ENCODE peak calls at places on chromosomes 3 and 15, in nine cellular contexts. U, B, O, Z, W, G, T, M and Y are unnamed samples.

GRCh38 chr3:179348325-179349013 is 960 bp downstream of the MFN1 start:
- DNase-seq in T (no peak), M (no peak), W (no peak), O (no peak), B (no peak), G (no peak), U (no peak), Z (peak; percentile 68), Y (no peak)

GRCh38 chr15:82398785-82399184 is 30.8 kb upstream of the GOLGA6L9 start:
- DNase-seq in B (no peak), T (no peak), Z (no peak), W (no peak), G (no peak), O (no peak), M (no peak), U (no peak), Y (no peak)

GRCh38 chr3:144585408-144585807 is 613.8 kb downstream of the DIPK2A start:
- DNase-seq in M (no peak), Z (no peak), G (no peak), U (no peak), W (no peak), B (no peak), T (no peak), O (no peak), Y (no peak)

GRCh38 chr15:58407366-58407765 is 24.4 kb upstream of the LIPC start:
- DNase-seq in B (no peak), Z (no peak), M (no peak), T (no peak), O (no peak), G (no peak), U (no peak), W (no peak), Y (no peak)

GRCh38 chr3:103684956-103685355 is 1250.1 kb downstream of the ZPLD1 start:
- DNase-seq in B (no peak), U (no peak), O (no peak), T (no peak), W (no peak), M (no peak), Z (no peak), G (no peak), Y (no peak)

GRCh38 chr3:50563867-50564266 is 3.7 kb downstream of the C3orf18 start:
- DNase-seq in B (no peak), Z (no peak), M (no peak), U (no peak), T (no peak), O (no peak), G (no peak), W (no peak), Y (no peak)

GRCh38 chr3:34635352-34635850 is 837.0 kb downstream of the PDCD6IP start:
- DNase-seq in O (no peak), B (no peak), T (no peak), W (no peak), Z (no peak), G (no peak), U (no peak), M (no peak), Y (no peak)

GRCh38 chr3:140508545-140508944 is 169.3 kb upstream of the TRIM42 start:
- DNase-seq in U (no peak), Z (no peak), W (no peak), M (no peak), G (no peak), O (no peak), B (no peak), T (no peak), Y (no peak)

GRCh38 chr3:155032918-155033317 is 47.2 kb upstream of the MME start:
- DNase-seq in G (no peak), O (peak; percentile 1), U (no peak), M (no peak), T (no peak), Z (no peak), B (no peak), W (no peak), Y (peak; percentile 72)

GRCh38 chr3:193822492-193823220 is 229.6 kb downstream of the OPA1 start:
- DNase-seq in T (peak; percentile 6), U (no peak), M (no peak), G (no peak), B (no peak), Z (no peak), W (no peak), O (no peak), Y (no peak)

GRCh38 chr3:18987862-18988447 is 160.4 kb upstream of the KCNH8 start:
- DNase-seq in Z (no peak), W (no peak), M (no peak), G (no peak), U (no peak), O (no peak), B (no peak), T (no peak), Y (no peak)

GRCh38 chr3:43949594-43949993 is 258.9 kb downstream of the ABHD5 start:
- DNase-seq in W (no peak), T (no peak), U (no peak), O (no peak), Z (no peak), B (no peak), G (no peak), M (no peak), Y (no peak)

GRCh38 chr15:90036343-90036742 is 35.2 kb downstream of the ZNF710 start:
- DNase-seq in W (no peak), G (no peak), O (no peak), M (no peak), U (no peak), B (no peak), T (no peak), Z (no peak), Y (no peak)

GRCh38 chr3:142019794-142020320 is 129.5 kb downstream of the TFDP2 start:
- DNase-seq in B (no peak), G (peak; percentile 55), O (no peak), M (no peak), W (no peak), U (no peak), Z (no peak), T (no peak), Y (no peak)

GRCh38 chr15:101491739-101492640 is 2.5 kb upstream of the PCSK6 start:
- DNase-seq in T (no peak), O (no peak), G (no peak), Z (no peak), M (no peak), B (no peak), U (no peak), W (no peak), Y (no peak)

GRCh38 chr15:63312286-63312685 is 34.9 kb downstream of the APH1B start:
- DNase-seq in U (no peak), M (no peak), O (no peak), T (no peak), Z (no peak), W (no peak), G (no peak), B (no peak), Y (no peak)

DNA sequence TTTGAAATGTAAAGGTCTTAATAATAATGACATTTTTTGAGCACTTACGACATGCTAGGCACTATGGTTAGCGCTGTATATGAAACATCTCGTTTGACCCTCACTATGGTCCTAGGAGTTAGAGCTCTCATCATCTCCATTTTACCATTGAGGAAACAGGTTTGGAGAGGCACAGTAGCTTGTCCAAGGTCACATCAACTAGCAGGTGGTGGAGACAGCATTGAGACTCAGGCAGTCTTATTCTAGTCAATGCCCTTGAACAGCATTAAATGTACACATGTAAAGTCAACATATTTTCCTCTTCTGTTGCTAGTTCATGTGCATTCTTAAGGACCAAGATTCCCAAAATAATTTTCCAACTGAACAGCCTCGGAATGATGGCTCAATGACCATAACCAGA is 4.8 kb downstream of the ARHGEF3 start:
- DNase-seq in U (no peak), M (no peak), B (no peak), T (no peak), Z (no peak), O (no peak), W (no peak), G (no peak), Y (no peak)
- H3K27ac ChIP-seq in U (no peak overlapping the region), M (peak overlapping the region; percentile 61), B (no peak overlapping the region), T (no peak overlapping the region), Z (no peak overlapping the region), O (no peak overlapping the region), W (no peak overlapping the region), G (peak overlapping the region; percentile 5), Y (no peak overlapping the region)

GRCh38 chr3:185313693-185314246 is 49.2 kb upstream of the MAP3K13 start:
- DNase-seq in T (no peak), O (no peak), M (no peak), B (no peak), Z (no peak), U (no peak), W (no peak), G (no peak), Y (no peak)
- H3K4me3 ChIP-seq in T (no peak overlapping the region), O (no peak overlapping the region), M (no peak overlapping the region), B (no peak overlapping the region), Z (no peak overlapping the region), U (no peak overlapping the region), W (no peak overlapping the region), G (no peak overlapping the region), Y (no peak overlapping the region)

GRCh38 chr15:27767918-27768640 is 331.0 kb downstream of the OCA2 start:
- DNase-seq in G (no peak), B (no peak), T (no peak), M (no peak), Z (no peak), W (no peak), U (no peak), O (no peak), Y (no peak)

GRCh38 chr15:27764339-27764738 is 334.8 kb downstream of the OCA2 start:
- DNase-seq in U (no peak), M (no peak), G (no peak), T (no peak), W (no peak), Z (no peak), O (no peak), B (no peak), Y (no peak)

GRCh38 chr15:27763514-27763913 is 335.6 kb downstream of the OCA2 start:
- DNase-seq in O (no peak), W (no peak), T (no peak), G (no peak), B (no peak), M (no peak), Z (no peak), U (no peak), Y (no peak)

GRCh38 chr15:27757050-27757449 is 342.1 kb downstream of the OCA2 start:
- DNase-seq in W (no peak), T (no peak), O (no peak), U (no peak), B (no peak), M (no peak), Z (no peak), G (no peak), Y (no peak)

GRCh38 chr15:27762471-27762870 is 336.6 kb downstream of the OCA2 start:
- DNase-seq in M (no peak), O (no peak), G (no peak), U (no peak), B (no peak), W (no peak), Z (no peak), T (no peak), Y (no peak)
- H3K9me3 ChIP-seq in M (no peaks in the 10 kb centered on the region), O (no peaks in the 10 kb centered on the region), G (no peaks in the 10 kb centered on the region), U (peaks cover 8% of the 10 kb centered on the region), B (no peaks in the 10 kb centered on the region), W (no peaks in the 10 kb centered on the region), Z (no peaks in the 10 kb centered on the region), T (no peaks in the 10 kb centered on the region), Y (no peaks in the 10 kb centered on the region)

DNA sequence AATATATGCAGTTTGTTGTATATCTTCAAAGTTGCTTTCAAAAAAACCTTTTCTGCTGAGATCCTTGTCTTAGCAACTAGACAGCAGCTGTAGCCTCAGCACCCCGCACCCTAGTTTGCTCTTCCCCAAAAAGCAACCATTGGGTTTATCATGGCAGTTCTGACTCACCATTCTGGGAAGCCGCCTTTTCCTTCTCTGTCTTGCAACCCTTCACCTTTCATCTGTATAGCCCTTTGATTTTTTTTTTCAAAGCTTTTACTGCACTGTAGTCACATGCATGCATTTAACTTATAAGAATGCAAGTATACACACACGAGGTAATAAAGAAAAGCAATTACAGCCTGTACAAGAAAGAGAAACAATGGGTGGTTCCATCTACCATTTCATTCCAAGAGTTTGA is 65.1 kb upstream of the THBS1 start:
- DNase-seq in M (no peak), T (no peak), O (no peak), U (no peak), Z (no peak), W (no peak), B (no peak), G (no peak), Y (no peak)
- H3K27ac ChIP-seq in M (no peak overlapping the region), T (no peak overlapping the region), O (no peak overlapping the region), U (no peak overlapping the region), Z (no peak overlapping the region), W (no peak overlapping the region), B (no peak overlapping the region), G (no peak overlapping the region), Y (no peak overlapping the region)